ENCODE peak calls at places on chromosome 18, in seven cellular contexts. One of them, this sample, is unnamed.
A peak's percentile ranks its signal among the peaks of the same experiment; 100 is the strongest.

GRCh38 chr18:48787523-48788151 is 163.1 kb downstream of the SMAD7 start:
- DNase-seq in AG04449: no peak
- DNase-seq in tibial artery: peak; percentile 53
- DNase-seq in adrenal gland: peak; percentile 5
- DNase-seq in neural progenitor cell: no peak
- DNase-seq in choroid plexus epithelial cell: peak; percentile 73
- DNase-seq in foreskin fibroblast: no peak
- DNase-seq in this sample: peak; percentile 26

GRCh38 chr18:73774836-73775509 is 372.7 kb downstream of the FBXO15 start:
- DNase-seq in AG04449: no peak
- DNase-seq in tibial artery: no peak
- DNase-seq in adrenal gland: no peak
- DNase-seq in neural progenitor cell: peak; percentile 45
- DNase-seq in choroid plexus epithelial cell: no peak
- DNase-seq in foreskin fibroblast: no peak
- DNase-seq in this sample: peak; percentile 73

GRCh38 chr18:26088482-26088881 is 1.9 kb downstream of the SS18 start:
- DNase-seq in AG04449: no peak
- DNase-seq in tibial artery: no peak
- DNase-seq in adrenal gland: no peak
- DNase-seq in neural progenitor cell: no peak
- DNase-seq in choroid plexus epithelial cell: peak; percentile 12
- DNase-seq in foreskin fibroblast: no peak
- DNase-seq in this sample: no peak

GRCh38 chr18:51300912-51301311 is 103.4 kb upstream of the MEX3C start:
- DNase-seq in AG04449: no peak
- DNase-seq in tibial artery: no peak
- DNase-seq in adrenal gland: no peak
- DNase-seq in neural progenitor cell: no peak
- DNase-seq in choroid plexus epithelial cell: no peak
- DNase-seq in foreskin fibroblast: no peak
- DNase-seq in this sample: no peak

GRCh38 chr18:11981633-11982366 is 493 bp downstream of the IMPA2 start:
- DNase-seq in AG04449: no peak
- DNase-seq in tibial artery: peak; percentile 70
- DNase-seq in adrenal gland: peak; percentile 58
- DNase-seq in neural progenitor cell: peak; percentile 87
- DNase-seq in choroid plexus epithelial cell: peak; percentile 16
- DNase-seq in foreskin fibroblast: no peak
- DNase-seq in this sample: peak; percentile 91

GRCh38 chr18:79784965-79785770 is 12.6 kb upstream of the KCNG2 start:
- DNase-seq in AG04449: no peak
- DNase-seq in tibial artery: no peak
- DNase-seq in adrenal gland: no peak
- DNase-seq in neural progenitor cell: no peak
- DNase-seq in choroid plexus epithelial cell: peak; percentile 19
- DNase-seq in foreskin fibroblast: no peak
- DNase-seq in this sample: no peak

GRCh38 chr18:31575515-31576246 is 16.0 kb upstream of the TTR start:
- DNase-seq in AG04449: no peak
- DNase-seq in tibial artery: no peak
- DNase-seq in adrenal gland: no peak
- DNase-seq in neural progenitor cell: no peak
- DNase-seq in choroid plexus epithelial cell: no peak
- DNase-seq in foreskin fibroblast: no peak
- DNase-seq in this sample: no peak

GRCh38 chr18:71293322-71293721 is 1004.5 kb downstream of the SOCS6 start:
- DNase-seq in AG04449: no peak
- DNase-seq in tibial artery: no peak
- DNase-seq in adrenal gland: no peak
- DNase-seq in neural progenitor cell: no peak
- DNase-seq in choroid plexus epithelial cell: peak; percentile 10
- DNase-seq in foreskin fibroblast: no peak
- DNase-seq in this sample: no peak

GRCh38 chr18:9661564-9661963 is 46.5 kb upstream of the RAB31 start:
- DNase-seq in AG04449: no peak
- DNase-seq in tibial artery: no peak
- DNase-seq in adrenal gland: no peak
- DNase-seq in neural progenitor cell: no peak
- DNase-seq in choroid plexus epithelial cell: peak; percentile 69
- DNase-seq in foreskin fibroblast: no peak
- DNase-seq in this sample: no peak

GRCh38 chr18:45379903-45380302 is 235.4 kb upstream of the SLC14A2 start:
- DNase-seq in AG04449: no peak
- DNase-seq in tibial artery: no peak
- DNase-seq in adrenal gland: no peak
- DNase-seq in neural progenitor cell: no peak
- DNase-seq in choroid plexus epithelial cell: no peak
- DNase-seq in foreskin fibroblast: no peak
- DNase-seq in this sample: no peak

GRCh38 chr18:10476430-10476829 is 22.0 kb downstream of the APCDD1 start:
- DNase-seq in AG04449: peak; percentile 59
- DNase-seq in tibial artery: no peak
- DNase-seq in adrenal gland: no peak
- DNase-seq in neural progenitor cell: no peak
- DNase-seq in choroid plexus epithelial cell: no peak
- DNase-seq in foreskin fibroblast: peak; percentile 82
- DNase-seq in this sample: no peak

GRCh38 chr18:72174972-72175649 is 369.0 kb downstream of the CBLN2 start:
- DNase-seq in AG04449: no peak
- DNase-seq in tibial artery: no peak
- DNase-seq in adrenal gland: no peak
- DNase-seq in neural progenitor cell: no peak
- DNase-seq in choroid plexus epithelial cell: peak; percentile 2
- DNase-seq in foreskin fibroblast: no peak
- DNase-seq in this sample: no peak

GRCh38 chr18:78704960-78705600 is 274.5 kb upstream of the SALL3 start:
- DNase-seq in AG04449: no peak
- DNase-seq in tibial artery: peak; percentile 42
- DNase-seq in adrenal gland: no peak
- DNase-seq in neural progenitor cell: no peak
- DNase-seq in choroid plexus epithelial cell: no peak
- DNase-seq in foreskin fibroblast: no peak
- DNase-seq in this sample: peak; percentile 72

GRCh38 chr18:60554961-60555360 is 182.4 kb upstream of the MC4R start:
- DNase-seq in AG04449: no peak
- DNase-seq in tibial artery: no peak
- DNase-seq in adrenal gland: no peak
- DNase-seq in neural progenitor cell: no peak
- DNase-seq in choroid plexus epithelial cell: no peak
- DNase-seq in foreskin fibroblast: no peak
- DNase-seq in this sample: no peak

GRCh38 chr18:10051877-10052631 is 138.2 kb downstream of the VAPA start:
- DNase-seq in AG04449: no peak
- DNase-seq in tibial artery: peak; percentile 84
- DNase-seq in adrenal gland: no peak
- DNase-seq in neural progenitor cell: no peak
- DNase-seq in choroid plexus epithelial cell: peak; percentile 87
- DNase-seq in foreskin fibroblast: peak; percentile 88
- DNase-seq in this sample: no peak

GRCh38 chr18:11308499-11308898 is 159.1 kb upstream of the PIEZO2 start:
- DNase-seq in AG04449: no peak
- DNase-seq in tibial artery: no peak
- DNase-seq in adrenal gland: no peak
- DNase-seq in neural progenitor cell: no peak
- DNase-seq in choroid plexus epithelial cell: peak; percentile 50
- DNase-seq in foreskin fibroblast: no peak
- DNase-seq in this sample: no peak

GRCh38 chr18:36662000-36662399 is 166.8 kb downstream of the TPGS2 start:
- DNase-seq in AG04449: no peak
- DNase-seq in tibial artery: no peak
- DNase-seq in adrenal gland: no peak
- DNase-seq in neural progenitor cell: peak; percentile 57
- DNase-seq in choroid plexus epithelial cell: peak; percentile 9
- DNase-seq in foreskin fibroblast: no peak
- DNase-seq in this sample: no peak

GRCh38 chr18:3449702-3450357 is at the start of gene TGIF1:
- DNase-seq in AG04449: no peak
- DNase-seq in tibial artery: peak; percentile 90
- DNase-seq in adrenal gland: peak; percentile 87
- DNase-seq in neural progenitor cell: peak; percentile 92
- DNase-seq in choroid plexus epithelial cell: peak; percentile 81
- DNase-seq in foreskin fibroblast: peak; percentile 80
- DNase-seq in this sample: peak; percentile 89

GRCh38 chr18:26803643-26804042 is 61.9 kb downstream of the AQP4 start:
- DNase-seq in AG04449: no peak
- DNase-seq in tibial artery: no peak
- DNase-seq in adrenal gland: no peak
- DNase-seq in neural progenitor cell: no peak
- DNase-seq in choroid plexus epithelial cell: no peak
- DNase-seq in foreskin fibroblast: no peak
- DNase-seq in this sample: no peak

GRCh38 chr18:2256577-2256976 is 314.7 kb downstream of the METTL4 start:
- DNase-seq in AG04449: no peak
- DNase-seq in tibial artery: no peak
- DNase-seq in adrenal gland: no peak
- DNase-seq in neural progenitor cell: no peak
- DNase-seq in choroid plexus epithelial cell: no peak
- DNase-seq in foreskin fibroblast: no peak
- DNase-seq in this sample: no peak
- TF ChIP-seq CTCF in AG04449: no peak
- TF ChIP-seq CTCF in tibial artery: no peak
- TF ChIP-seq CTCF in adrenal gland: no peak
- TF ChIP-seq CTCF in neural progenitor cell: no peak
- TF ChIP-seq CTCF in choroid plexus epithelial cell: no peak
- TF ChIP-seq CTCF in foreskin fibroblast: no peak
- TF ChIP-seq CTCF in this sample: no peak

DNA sequence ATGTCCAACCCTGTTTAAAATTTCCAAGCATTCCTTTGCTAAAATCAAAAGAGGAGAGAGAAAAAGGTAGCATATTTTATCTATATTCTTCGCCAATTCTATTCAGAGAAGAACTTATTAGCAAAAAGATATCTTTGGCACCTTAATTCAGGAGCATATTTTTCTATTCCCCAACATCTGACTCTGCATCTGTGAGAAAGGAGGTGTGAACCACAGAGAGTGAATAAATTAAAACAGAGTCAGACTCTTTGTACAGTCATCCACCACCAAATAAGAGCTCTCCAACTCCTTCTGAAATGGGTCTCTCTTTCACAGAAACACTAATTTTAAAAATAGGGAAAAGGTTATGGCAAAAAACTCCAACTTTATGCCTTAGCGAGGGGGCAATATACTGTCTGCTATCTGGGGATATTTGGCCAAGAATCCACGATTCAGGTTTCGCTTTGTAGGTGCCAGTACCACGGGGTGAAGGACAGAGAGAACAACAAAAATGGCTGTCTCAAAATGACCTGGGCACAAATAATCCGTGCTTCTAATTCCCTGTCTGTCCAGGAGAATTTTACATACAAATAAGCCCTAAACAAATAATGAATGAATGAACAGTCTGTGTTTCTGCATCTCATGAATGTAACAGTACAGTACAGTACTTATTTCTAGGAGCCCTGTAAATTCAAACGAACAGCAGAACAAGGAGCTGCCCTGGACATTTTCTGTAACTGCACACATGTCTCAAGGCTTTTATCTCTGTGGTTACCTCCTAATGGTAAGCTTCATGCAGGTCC is 43.4 kb downstream of the EPB41L3 start:
- DNase-seq in AG04449: no peak
- DNase-seq in tibial artery: no peak
- DNase-seq in adrenal gland: no peak
- DNase-seq in neural progenitor cell: no peak
- DNase-seq in choroid plexus epithelial cell: no peak
- DNase-seq in foreskin fibroblast: no peak
- DNase-seq in this sample: no peak
- TF ChIP-seq CTCF in AG04449: no peak
- TF ChIP-seq CTCF in tibial artery: no peak
- TF ChIP-seq CTCF in adrenal gland: no peak
- TF ChIP-seq CTCF in neural progenitor cell: no peak
- TF ChIP-seq CTCF in choroid plexus epithelial cell: no peak
- TF ChIP-seq CTCF in foreskin fibroblast: no peak
- TF ChIP-seq CTCF in this sample: no peak

GRCh38 chr18:58481321-58482180 is 147.3 kb downstream of the ALPK2 start:
- DNase-seq in AG04449: no peak
- DNase-seq in tibial artery: no peak
- DNase-seq in adrenal gland: no peak
- DNase-seq in neural progenitor cell: no peak
- DNase-seq in choroid plexus epithelial cell: no peak
- DNase-seq in foreskin fibroblast: no peak
- DNase-seq in this sample: no peak

GRCh38 chr18:58473071-58473470 is 155.8 kb downstream of the ALPK2 start:
- DNase-seq in AG04449: peak; percentile 14
- DNase-seq in tibial artery: no peak
- DNase-seq in adrenal gland: no peak
- DNase-seq in neural progenitor cell: no peak
- DNase-seq in choroid plexus epithelial cell: no peak
- DNase-seq in foreskin fibroblast: no peak
- DNase-seq in this sample: no peak

GRCh38 chr18:58470292-58470691 is 158.6 kb downstream of the ALPK2 start:
- DNase-seq in AG04449: no peak
- DNase-seq in tibial artery: no peak
- DNase-seq in adrenal gland: no peak
- DNase-seq in neural progenitor cell: no peak
- DNase-seq in choroid plexus epithelial cell: no peak
- DNase-seq in foreskin fibroblast: no peak
- DNase-seq in this sample: no peak

GRCh38 chr18:58476521-58477210 is 152.2 kb downstream of the ALPK2 start:
- DNase-seq in AG04449: no peak
- DNase-seq in tibial artery: no peak
- DNase-seq in adrenal gland: no peak
- DNase-seq in neural progenitor cell: no peak
- DNase-seq in choroid plexus epithelial cell: no peak
- DNase-seq in foreskin fibroblast: no peak
- DNase-seq in this sample: no peak

GRCh38 chr18:58476022-58476421 is 152.9 kb downstream of the ALPK2 start:
- DNase-seq in AG04449: no peak
- DNase-seq in tibial artery: no peak
- DNase-seq in adrenal gland: no peak
- DNase-seq in neural progenitor cell: no peak
- DNase-seq in choroid plexus epithelial cell: no peak
- DNase-seq in foreskin fibroblast: no peak
- DNase-seq in this sample: no peak
- TF ChIP-seq CTCF in AG04449: no peak
- TF ChIP-seq CTCF in tibial artery: no peak
- TF ChIP-seq CTCF in adrenal gland: no peak
- TF ChIP-seq CTCF in neural progenitor cell: no peak
- TF ChIP-seq CTCF in choroid plexus epithelial cell: no peak
- TF ChIP-seq CTCF in foreskin fibroblast: no peak
- TF ChIP-seq CTCF in this sample: no peak

DNA sequence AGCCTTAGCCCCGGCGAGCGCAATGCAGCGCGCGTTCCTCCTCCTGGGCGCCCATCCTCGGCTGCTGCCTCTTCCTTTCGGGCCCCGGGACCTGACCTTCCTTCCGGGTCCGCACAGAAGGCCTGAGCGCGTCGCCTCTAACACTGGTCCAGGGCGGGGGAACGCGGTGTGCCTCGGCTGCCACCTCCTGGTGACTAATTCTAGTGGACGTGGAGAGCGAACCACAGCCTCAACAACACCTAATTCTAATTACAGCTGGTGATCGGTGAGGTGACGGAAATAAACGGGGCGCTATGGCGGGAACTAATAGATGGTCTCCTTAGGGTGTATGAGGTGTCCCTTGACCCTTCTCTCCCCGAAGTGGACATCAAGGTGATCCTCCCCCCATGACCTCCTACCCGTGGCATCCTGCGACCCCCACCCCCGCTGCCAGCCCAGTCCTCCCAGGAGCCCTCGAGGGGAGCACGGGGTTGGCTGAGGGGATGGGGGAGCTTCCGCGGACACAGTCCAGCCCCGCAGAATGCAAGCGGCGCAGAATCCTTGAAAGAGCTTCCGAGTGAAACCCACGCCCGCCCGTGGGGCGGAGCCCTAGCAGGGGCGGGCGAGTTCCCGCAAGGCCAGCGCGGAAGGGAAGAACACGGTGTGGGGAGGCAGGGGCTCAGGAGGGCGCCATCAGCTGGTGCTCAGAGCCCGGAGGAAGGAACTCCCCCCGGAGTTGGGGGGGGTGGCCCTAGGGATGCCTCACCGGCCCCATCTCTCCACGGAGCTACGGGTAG is 12.8 kb upstream of the HMSD start:
- DNase-seq in AG04449: no peak
- DNase-seq in tibial artery: peak; percentile 85
- DNase-seq in adrenal gland: peak; percentile 78
- DNase-seq in neural progenitor cell: peak; percentile 92
- DNase-seq in choroid plexus epithelial cell: peak; percentile 67
- DNase-seq in foreskin fibroblast: peak; percentile 63
- DNase-seq in this sample: peak; percentile 91
- TF ChIP-seq CTCF in AG04449: peak; percentile 84
- TF ChIP-seq CTCF in tibial artery: peak; percentile 66
- TF ChIP-seq CTCF in adrenal gland: peak; percentile 59
- TF ChIP-seq CTCF in neural progenitor cell: peak; percentile 77
- TF ChIP-seq CTCF in choroid plexus epithelial cell: peak; percentile 79
- TF ChIP-seq CTCF in foreskin fibroblast: peak; percentile 69
- TF ChIP-seq CTCF in this sample: peak; percentile 72